ENCODE peak calls at places on chromosomes 6 and 20, in four cellular contexts. T is foreskin fibroblast, Y is lung, R is fibroblast of the aortic adventitia. P is an unnamed sample.

GRCh38 chr6:149847943-149848267 is 16.3 kb downstream of the LRP11 start:
- DNase-seq in T (no peak), Y (no peak), R (no peak), P (peak; percentile 74)

GRCh38 chr20:44384423-44385027 is 29.0 kb downstream of the HNF4A start:
- DNase-seq in T (peak; percentile 78), R (peak; percentile 66), Y (peak; percentile 84), P (peak; percentile 74)

GRCh38 chr20:57698191-57698866 is 11.5 kb downstream of the PMEPA1 start:
- DNase-seq in T (peak; percentile 97), Y (no peak), R (peak; percentile 95), P (peak; percentile 97)

GRCh38 chr6:32192608-32193039 is at the start of gene GPSM3:
- DNase-seq in T (peak; percentile 54), Y (no peak), R (no peak), P (peak; percentile 56)

GRCh38 chr6:42131531-42131930 is 10.9 kb downstream of the C6orf132 start:
- DNase-seq in Y (no peak), R (peak; percentile 67), T (peak; percentile 90), P (peak; percentile 94)

GRCh38 chr20:48695738-48696137 is 132.1 kb downstream of the PREX1 start:
- DNase-seq in T (no peak), Y (no peak), R (no peak), P (no peak)

GRCh38 chr20:3239026-3239866 is at the start of gene SLC4A11:
- DNase-seq in Y (peak; percentile 52), T (peak; percentile 93), R (peak; percentile 47), P (peak; percentile 56)

GRCh38 chr20:56422131-56422823 is 10.2 kb downstream of the CASS4 start:
- DNase-seq in R (peak; percentile 72), T (peak; percentile 88), Y (no peak), P (peak; percentile 85)

GRCh38 chr6:142377112-142377848 is 75.5 kb downstream of the ADGRG6 start:
- DNase-seq in R (no peak), Y (no peak), T (no peak), P (peak; percentile 53)

GRCh38 chr6:30641048-30641447 is 5.9 kb upstream of the C6orf136 start:
- DNase-seq in R (no peak), T (no peak), Y (no peak), P (no peak)

GRCh38 chr6:169019727-169020491 is 233.7 kb downstream of the THBS2 start:
- DNase-seq in Y (no peak), T (peak; percentile 20), R (no peak), P (no peak)

GRCh38 chr6:116051244-116051643 is 9.4 kb downstream of the FRK start:
- DNase-seq in T (no peak), Y (no peak), R (no peak), P (no peak)

DNA sequence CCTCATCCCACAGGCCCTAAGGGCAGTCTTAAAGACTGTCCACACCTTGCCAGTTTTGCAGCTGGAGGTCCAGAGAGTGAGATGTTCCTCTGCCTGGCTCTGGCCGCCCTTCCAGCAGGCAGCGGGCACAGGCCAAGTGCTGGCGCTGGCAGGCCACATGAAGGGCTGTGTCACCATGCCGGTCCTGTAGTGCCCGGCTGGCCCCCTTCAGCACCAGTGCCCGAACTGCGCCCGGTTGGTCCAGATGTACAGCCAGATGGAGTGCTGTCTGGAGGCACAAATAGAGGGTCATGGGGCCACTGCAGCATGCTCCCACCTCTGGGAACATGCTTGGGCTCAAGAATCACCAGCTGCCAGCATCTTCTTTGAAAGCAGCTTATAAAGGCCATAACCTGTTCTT is 3.8 kb downstream of the NFKBIE start:
- DNase-seq in Y (no peak), T (no peak), R (no peak), P (no peak)
- H3K4me3 ChIP-seq in Y (no peak overlapping the region), T (no peak overlapping the region), R (no peak overlapping the region), P (no peak overlapping the region)

GRCh38 chr20:21125849-21126840 is at the start of gene KIZ:
- DNase-seq in T (peak; percentile 99), R (peak; percentile 90), Y (peak; percentile 97), P (peak; percentile 98)
- TF ChIP-seq CTCF in T (peak; percentile 21), R (peak; percentile 51), Y (peak; percentile 24), P (peak; percentile 31)

GRCh38 chr6:72620866-72621242 is 1.0 kb upstream of the KCNQ5 start:
- DNase-seq in R (no peak), T (no peak), Y (no peak), P (no peak)
- H3K4me3 ChIP-seq in R (peak overlapping the region; percentile 77), T (peak overlapping the region; percentile 74), Y (no peak overlapping the region), P (no peak overlapping the region)

GRCh38 chr20:63369024-63369530 is 7.9 kb upstream of the CHRNA4 start:
- DNase-seq in R (no peak), Y (no peak), T (no peak), P (no peak)

GRCh38 chr20:63370623-63371176 is 9.6 kb upstream of the CHRNA4 start:
- DNase-seq in R (no peak), Y (no peak), T (no peak), P (no peak)

GRCh38 chr20:63371346-63371865 is 10.3 kb upstream of the CHRNA4 start:
- DNase-seq in Y (no peak), R (no peak), T (no peak), P (no peak)

GRCh38 chr20:63368151-63368550 is 7.0 kb upstream of the CHRNA4 start:
- DNase-seq in R (no peak), Y (no peak), T (no peak), P (no peak)

GRCh38 chr20:63369724-63370622 is 8.8 kb upstream of the CHRNA4 start:
- DNase-seq in R (no peak), T (no peak), Y (no peak), P (no peak)
- TF ChIP-seq CTCF in R (no peak), T (no peak), Y (no peak), P (no peak)